ENCODE peak calls at places on chromosomes 6 and 20, in six cellular contexts. C is A549, K is fibroblast of the aortic adventitia, U is psoas muscle, W is upper lobe of right lung, R is HFF-Myc. P is an unnamed sample.

GRCh38 chr6:44667668-44668390 is 280.3 kb downstream of the CDC5L start:
- DNase-seq in R (no peak), C (peak; percentile 18), U (no peak), K (no peak), W (no peak), P (no peak)

GRCh38 chr20:51372176-51372803 is 170.2 kb downstream of the NFATC2 start:
- DNase-seq in C (peak; percentile 91), K (peak; percentile 73), W (peak; percentile 71), R (peak; percentile 48), U (peak; percentile 79), P (no peak)

GRCh38 chr20:34190262-34190661 is 51.0 kb upstream of the ASIP start:
- DNase-seq in W (no peak), R (no peak), K (no peak), U (no peak), C (no peak), P (no peak)

GRCh38 chr6:79438015-79438414 is 99.2 kb downstream of the LCA5 start:
- DNase-seq in C (no peak), U (peak; percentile 55), K (peak; percentile 61), W (no peak), R (no peak), P (no peak)

GRCh38 chr6:37874726-37875125 is 55.2 kb downstream of the ZFAND3 start:
- DNase-seq in W (no peak), C (no peak), R (no peak), U (no peak), K (no peak), P (no peak)

GRCh38 chr20:10369723-10370090 is 64.3 kb downstream of the MKKS start:
- DNase-seq in W (no peak), U (no peak), K (peak; percentile 37), R (no peak), C (peak; percentile 82), P (peak; percentile 73)

GRCh38 chr20:10864076-10864672 is 190.4 kb upstream of the JAG1 start:
- DNase-seq in W (peak; percentile 73), K (peak; percentile 89), R (no peak), C (no peak), U (no peak), P (peak; percentile 86)

GRCh38 chr20:5991623-5992441 is 41.4 kb downstream of the MCM8 start:
- DNase-seq in R (no peak), K (no peak), C (no peak), U (no peak), W (no peak), P (no peak)

GRCh38 chr6:63307581-63308246 is 12.1 kb downstream of the LGSN start:
- DNase-seq in W (no peak), C (peak; percentile 39), U (no peak), K (peak; percentile 74), R (peak; percentile 16), P (peak; percentile 3)

GRCh38 chr6:47419621-47420020 is 58.0 kb upstream of the CD2AP start:
- DNase-seq in R (no peak), W (no peak), C (no peak), U (no peak), K (peak; percentile 19), P (peak; percentile 52)

GRCh38 chr20:49426395-49426794 is 56.1 kb downstream of the KCNB1 start:
- DNase-seq in C (no peak), R (no peak), U (no peak), K (no peak), W (no peak), P (no peak)

GRCh38 chr20:47501117-47501482 is 587 bp upstream of the NCOA3 start:
- DNase-seq in U (no peak), C (peak; percentile 22), R (no peak), K (peak; percentile 42), W (no peak), P (no peak)

GRCh38 chr6:100370265-100370664 is 94.5 kb downstream of the SIM1 start:
- DNase-seq in U (no peak), C (no peak), W (no peak), R (no peak), K (peak; percentile 11), P (no peak)

GRCh38 chr6:16766043-16766521 is 4.8 kb upstream of the ATXN1 start:
- DNase-seq in C (no peak), W (no peak), U (no peak), K (peak; percentile 93), R (peak; percentile 98), P (no peak)

GRCh38 chr20:61926796-61927192 is 138.9 kb downstream of the TAF4 start:
- DNase-seq in C (no peak), W (no peak), R (no peak), U (peak; percentile 7), K (no peak), P (no peak)

GRCh38 chr6:29705389-29706231 is 17.6 kb upstream of the HLA-F start:
- DNase-seq in C (peak; percentile 39), W (no peak), U (no peak), R (no peak), K (peak; percentile 71), P (no peak)

GRCh38 chr20:51169813-51170212 is 146.9 kb upstream of the KCNG1 start:
- DNase-seq in U (no peak), W (no peak), R (no peak), C (no peak), K (no peak), P (no peak)

GRCh38 chr20:15862178-15862577 is 711.1 kb downstream of the KIF16B start:
- DNase-seq in R (no peak), K (no peak), W (no peak), C (no peak), U (no peak), P (no peak)

GRCh38 chr6:137542713-137543112 is 48.5 kb upstream of the OLIG3 start:
- DNase-seq in K (no peak), U (no peak), W (no peak), R (no peak), C (no peak), P (no peak)

GRCh38 chr6:151230277-151230577 is 9.5 kb upstream of the AKAP12 start:
- DNase-seq in C (no peak), U (no peak), W (no peak), R (no peak), K (no peak), P (no peak)

GRCh38 chr6:45655630-45656422 is 278.1 kb upstream of the SUPT3H start:
- DNase-seq in R (peak; percentile 94), U (no peak), W (no peak), K (peak; percentile 98), C (peak; percentile 77), P (peak; percentile 92)

GRCh38 chr20:53739799-53740785 is 146.5 kb upstream of the ZNF217 start:
- DNase-seq in W (no peak), R (no peak), C (no peak), U (no peak), K (no peak), P (no peak)

DNA sequence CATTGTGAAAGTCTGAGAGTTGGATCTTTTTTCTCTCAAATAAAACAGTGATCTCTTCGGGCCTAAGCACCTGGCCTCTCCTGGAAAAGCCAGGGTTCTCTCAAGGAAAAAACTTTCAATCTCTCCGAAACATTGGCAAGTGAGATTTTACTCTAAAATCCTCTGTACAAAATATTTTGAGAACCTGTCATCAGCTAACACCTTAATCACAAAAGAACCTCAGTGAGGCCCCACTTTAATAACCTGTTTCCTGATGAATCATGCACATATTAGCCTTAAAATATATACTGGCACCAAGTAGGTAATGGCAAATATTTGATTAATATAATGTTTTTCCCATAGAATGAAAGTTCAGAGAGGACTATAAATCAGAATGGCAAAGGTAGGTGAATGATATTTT is 177.9 kb downstream of the FRK start:
- DNase-seq in W (no peak), R (no peak), U (no peak), C (no peak), K (no peak), P (no peak)
- TF ChIP-seq CTCF in W (no peak), R (no peak), U (no peak), C (no peak), K (no peak), P (no peak)

GRCh38 chr20:21102691-21103311 is 3.4 kb downstream of the LINC00237 start:
- DNase-seq in K (no peak), W (peak; percentile 78), U (peak; percentile 65), R (no peak), C (no peak), P (no peak)

GRCh38 chr20:21100590-21101452 is 5.3 kb downstream of the LINC00237 start:
- DNase-seq in C (no peak), R (no peak), U (no peak), K (peak; percentile 46), W (peak; percentile 67), P (no peak)

GRCh38 chr20:21102252-21102609 is 3.9 kb downstream of the LINC00237 start:
- DNase-seq in K (no peak), R (no peak), C (no peak), W (no peak), U (no peak), P (no peak)

GRCh38 chr20:21099653-21100589 is 6.2 kb downstream of the LINC00237 start:
- DNase-seq in W (peak; percentile 77), K (peak; percentile 17), U (peak; percentile 61), C (no peak), R (no peak), P (no peak)

DNA sequence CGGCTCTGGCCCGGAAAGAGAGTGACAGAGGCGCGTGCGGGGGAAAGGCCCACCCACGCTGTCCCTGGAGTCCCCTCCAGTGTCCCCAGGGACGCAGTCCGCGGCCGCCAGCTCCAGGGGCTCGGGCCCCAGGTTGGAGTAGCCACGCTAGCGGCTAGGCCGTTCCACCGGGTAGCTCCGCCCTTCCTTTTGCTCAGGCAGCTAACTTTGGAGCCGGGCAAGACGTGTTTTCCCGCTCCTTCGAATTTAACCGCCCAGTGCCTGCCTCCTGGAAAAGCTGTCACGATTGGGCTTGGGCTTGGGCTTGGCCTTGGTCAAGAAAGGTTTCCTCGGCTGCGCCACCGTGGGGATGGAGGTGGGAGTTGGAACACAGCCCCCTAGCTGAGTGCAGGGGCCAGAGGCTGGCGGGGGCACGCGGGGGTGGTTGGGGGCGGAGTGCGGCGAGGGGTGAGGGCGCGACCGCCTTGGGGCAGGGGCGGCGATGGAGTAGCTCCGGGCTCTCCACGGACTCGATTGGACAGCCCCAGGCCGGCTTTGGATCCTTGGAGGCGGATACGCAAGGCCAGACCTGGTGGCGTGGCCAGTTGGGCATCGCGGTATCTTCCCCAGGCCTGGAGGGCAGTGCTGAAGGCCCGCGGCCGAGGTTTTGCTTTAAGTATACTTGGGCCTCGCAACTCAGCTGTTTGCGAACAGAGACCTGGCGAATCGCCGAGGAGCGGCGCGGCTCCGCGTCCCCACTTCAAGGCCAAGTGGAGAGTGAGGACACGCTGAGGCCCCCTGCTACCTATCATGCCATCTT is 4.5 kb downstream of the LINC00237 start:
- DNase-seq in U (peak; percentile 53), K (no peak), C (no peak), W (peak; percentile 65), R (no peak), P (no peak)
- H3K4me3 ChIP-seq in U (peak overlapping the region; percentile 66), K (no peak overlapping the region), C (no peak overlapping the region), W (peak overlapping the region; percentile 47), R (no peak overlapping the region), P (no peak overlapping the region)

GRCh38 chr6:133042550-133043120 is 198.5 kb upstream of the EYA4 start:
- DNase-seq in W (no peak), C (no peak), K (no peak), U (no peak), R (no peak), P (no peak)

GRCh38 chr6:133034509-133035206 is 206.5 kb upstream of the EYA4 start:
- DNase-seq in U (no peak), R (no peak), C (no peak), W (no peak), K (no peak), P (no peak)

GRCh38 chr6:133041020-133041419 is 200.1 kb upstream of the EYA4 start:
- DNase-seq in U (no peak), C (no peak), W (no peak), R (no peak), K (no peak), P (no peak)

GRCh38 chr6:133040025-133040838 is 200.9 kb upstream of the EYA4 start:
- DNase-seq in U (no peak), R (no peak), K (peak; percentile 16), W (no peak), C (peak; percentile 4), P (no peak)
- TF ChIP-seq CTCF in U (peak; percentile 51), R (peak; percentile 40), K (peak; percentile 44), W (peak; percentile 34), C (peak; percentile 47), P (peak; percentile 81)

GRCh38 chr6:89542856-89543254 is 95.7 kb downstream of the LYRM2 start:
- DNase-seq in K (no peak), C (no peak), R (no peak), W (no peak), U (no peak), P (no peak)
- H3K4me3 ChIP-seq in K (no peak overlapping the region), C (no peak overlapping the region), R (no peak overlapping the region), W (peak overlapping the region; percentile 28), U (no peak overlapping the region), P (no peak overlapping the region)

P was measured in retinal pigment epithelial cell.